ENCODE peak calls at places on chromosomes 16 and 17, in four cellular contexts. E, Q, C and P are unnamed samples.

GRCh38 chr16:11667824-11668589 is at the start of gene SNN:
- DNase-seq in E (peak), C (peak), Q (peak), P (peak)

GRCh38 chr17:40956401-40957254 is 10.1 kb downstream of the KRT39 start:
- DNase-seq in C (no peak), Q (peak), E (peak), P (no peak)

GRCh38 chr17:43766413-43767052 is 7.9 kb upstream of the SOST start:
- DNase-seq in C (peak), E (peak), Q (no peak), P (peak)

GRCh38 chr17:4448197-4448980 is 14.6 kb downstream of the SPNS3 start:
- DNase-seq in E (peak), Q (peak), C (no peak), P (no peak)

GRCh38 chr16:83574388-83574787 is 233.4 kb upstream of the HSBP1 start:
- DNase-seq in Q (peak), C (peak), E (peak), P (no peak)

GRCh38 chr17:61598014-61598413 is 7.0 kb upstream of the NACA2 start:
- DNase-seq in C (no peak), Q (no peak), E (no peak), P (no peak)

GRCh38 chr17:67500261-67500660 is 123.2 kb downstream of the PITPNC1 start:
- DNase-seq in Q (no peak), E (peak), C (no peak), P (no peak)

GRCh38 chr16:80751167-80751566 is 53.2 kb downstream of the CDYL2 start:
- DNase-seq in C (no peak), E (peak), Q (no peak), P (no peak)

GRCh38 chr16:73414636-73415035 is 366.7 kb upstream of the ZFHX3 start:
- DNase-seq in C (no peak), Q (no peak), E (no peak), P (no peak)

GRCh38 chr16:24839347-24839972 is 6.3 kb upstream of the SLC5A11 start:
- DNase-seq in C (no peak), Q (no peak), E (no peak), P (no peak)

GRCh38 chr16:89395150-89396142 is 94.9 kb downstream of the ANKRD11 start:
- DNase-seq in E (peak), Q (peak), C (no peak), P (peak)

GRCh38 chr16:3431779-3432219 is 11.5 kb downstream of the ZNF597 start:
- DNase-seq in C (no peak), Q (no peak), E (peak), P (peak)

GRCh38 chr17:44221072-44221861 is 1.8 kb upstream of the UBTF start:
- DNase-seq in Q (peak), C (peak), E (peak), P (peak)

GRCh38 chr16:50153648-50154368 is 702 bp downstream of the TENT4B start:
- DNase-seq in E (peak), Q (peak), C (no peak), P (peak)

GRCh38 chr17:27577884-27578717 is 52.9 kb upstream of the LGALS9 start:
- DNase-seq in C (no peak), Q (no peak), E (peak), P (no peak)

GRCh38 chr17:40106760-40107265 is 6.4 kb upstream of the NR1D1 start:
- DNase-seq in C (peak), Q (no peak), E (no peak), P (no peak)

GRCh38 chr16:85564277-85565051 is 48.7 kb upstream of the GSE1 start:
- DNase-seq in C (no peak), Q (peak), E (no peak), P (no peak)

GRCh38 chr16:13885700-13886099 is 34.3 kb upstream of the ERCC4 start:
- DNase-seq in E (no peak), C (no peak), Q (no peak), P (no peak)

GRCh38 chr16:2494616-2495015 is 19.1 kb upstream of the ATP6V0C start:
- DNase-seq in C (no peak), Q (no peak), E (no peak), P (no peak)

GRCh38 chr16:2512920-2513404 is 790 bp upstream of the ATP6V0C start:
- DNase-seq in C (peak), Q (no peak), E (no peak), P (no peak)

GRCh38 chr17:48001187-48001586 is 30.3 kb downstream of the CDK5RAP3 start:
- DNase-seq in E (peak), C (no peak), Q (no peak), P (no peak)

GRCh38 chr16:55248494-55248893 is 75.5 kb upstream of the IRX6 start:
- DNase-seq in Q (no peak), E (no peak), C (no peak), P (peak)

GRCh38 chr16:64408699-64409098 is 713.2 kb downstream of the CDH11 start:
- DNase-seq in C (no peak), Q (no peak), E (no peak), P (no peak)

GRCh38 chr17:77096570-77097214 is 44.1 kb upstream of the SEC14L1 start:
- DNase-seq in Q (peak), C (no peak), E (peak), P (no peak)

GRCh38 chr17:41863074-41863843 is 2.0 kb downstream of the KLHL11 start:
- DNase-seq in E (no peak), Q (no peak), C (no peak), P (no peak)

GRCh38 chr17:61403846-61404701 is 4.4 kb downstream of the TBX2 start:
- DNase-seq in Q (no peak), E (no peak), C (peak), P (no peak)

GRCh38 chr16:68473358-68474064 is 25.2 kb upstream of the SMPD3 start:
- DNase-seq in Q (no peak), E (no peak), C (no peak), P (no peak)

GRCh38 chr16:78551487-78552085 is 452.1 kb downstream of the WWOX start:
- DNase-seq in C (peak), Q (no peak), E (no peak), P (no peak)

GRCh38 chr17:1725642-1726511 is 1.4 kb downstream of the WDR81 start:
- DNase-seq in E (no peak), C (no peak), Q (no peak), P (no peak)

GRCh38 chr16:8989099-8989878 is 25.6 kb upstream of the USP7 start:
- DNase-seq in E (no peak), Q (no peak), C (no peak), P (peak)

GRCh38 chr16:68365167-68365817 is 54.5 kb downstream of the PRMT7 start:
- DNase-seq in C (no peak), Q (no peak), E (no peak), P (no peak)

GRCh38 chr16:51391798-51392511 is 240.9 kb upstream of the SALL1 start:
- DNase-seq in Q (no peak), E (no peak), C (peak), P (no peak)

GRCh38 chr17:21215935-21216334 is 2.0 kb upstream of the TMEM11 start:
- DNase-seq in C (no peak), Q (no peak), E (no peak), P (no peak)

GRCh38 chr17:75181110-75181509 is 1.6 kb downstream of the SUMO2 start:
- DNase-seq in Q (no peak), E (peak), C (no peak), P (no peak)
- H3K9ac ChIP-seq in Q (peak), E (peak), C (peak), P (peak)

GRCh38 chr17:17815062-17815406 is 21.8 kb downstream of the SREBF1 start:
- DNase-seq in E (no peak), Q (no peak), C (no peak), P (no peak)
- H3K27ac ChIP-seq in E (no peak), Q (no peak), C (no peak), P (no peak)

GRCh38 chr17:81727324-81728031 is 15.4 kb downstream of the SLC25A10 start:
- DNase-seq in C (no peak), Q (no peak), E (no peak), P (peak)

GRCh38 chr17:81734405-81735055 is 22.4 kb downstream of the SLC25A10 start:
- DNase-seq in Q (no peak), C (no peak), E (no peak), P (peak)

GRCh38 chr17:81735181-81736102 is 23.4 kb downstream of the SLC25A10 start:
- DNase-seq in Q (peak), E (peak), C (no peak), P (peak)

GRCh38 chr17:81733507-81734404 is 21.7 kb downstream of the SLC25A10 start:
- DNase-seq in E (peak), C (peak), Q (peak), P (peak)

GRCh38 chr17:81731271-81731670 is 19.2 kb downstream of the SLC25A10 start:
- DNase-seq in E (peak), Q (no peak), C (no peak), P (no peak)
- H3K9ac ChIP-seq in E (no peak), Q (no peak), C (no peak), P (no peak)

GRCh38 chr16:66873685-66874055 is 6.6 kb upstream of the PDP2 start:
- DNase-seq in E (no peak), C (no peak), Q (no peak), P (peak)
- H3K27ac ChIP-seq in E (no peak), C (no peak), Q (no peak), P (peak)

GRCh38 chr16:71852146-71852545 is 6.4 kb downstream of the ATXN1L start:
- DNase-seq in E (no peak), C (no peak), Q (no peak), P (no peak)
- H3K9ac ChIP-seq in E (no peak), C (no peak), Q (no peak), P (no peak)

GRCh38 chr16:29898786-29899515 is 399 bp downstream of the SEZ6L2 start:
- DNase-seq in E (peak), C (peak), Q (no peak), P (peak)

GRCh38 chr16:29900102-29900887 is at the start of gene ASPHD1:
- DNase-seq in C (peak), E (peak), Q (peak), P (peak)

GRCh38 chr16:29899516-29900101 is at the start of gene SEZ6L2:
- DNase-seq in E (peak), C (peak), Q (peak), P (peak)

GRCh38 chr16:29901607-29901945 is 1.3 kb downstream of the ASPHD1 start:
- DNase-seq in C (no peak), E (no peak), Q (no peak), P (no peak)

DNA sequence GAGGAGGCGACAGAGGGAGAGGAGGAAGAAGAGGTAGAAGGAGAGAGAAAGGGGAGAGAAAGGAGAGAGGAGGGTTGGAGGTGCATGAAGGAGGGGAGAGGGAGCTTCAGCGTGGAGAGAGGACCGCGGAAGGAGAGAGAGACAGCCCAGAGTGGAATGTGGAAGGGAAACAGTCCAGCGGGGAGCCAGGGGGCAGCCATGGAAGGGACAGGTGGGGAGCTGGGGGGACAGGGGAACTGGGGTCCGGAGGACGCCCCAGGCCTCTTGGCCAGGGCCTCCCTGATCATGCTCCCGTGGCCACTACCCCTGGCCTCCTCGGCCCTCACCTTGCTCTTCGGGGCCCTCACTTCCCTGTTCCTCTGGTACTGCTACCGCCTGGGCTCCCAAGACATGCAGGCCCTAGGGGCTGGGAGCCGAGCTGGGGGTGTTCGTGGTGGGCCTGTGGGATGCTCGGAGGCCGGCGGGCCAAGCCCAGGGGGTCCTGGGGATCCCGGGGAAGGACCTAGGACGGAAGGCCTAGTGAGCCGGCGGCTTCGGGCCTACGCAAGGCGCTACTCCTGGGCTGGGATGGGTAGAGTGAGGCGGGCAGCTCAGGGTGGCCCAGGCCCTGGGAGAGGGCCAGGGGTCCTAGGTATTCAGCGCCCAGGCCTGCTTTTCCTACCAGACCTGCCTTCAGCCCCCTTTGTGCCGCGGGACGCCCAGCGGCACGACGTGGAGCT is 759 bp downstream of the ASPHD1 start:
- DNase-seq in E (peak), C (no peak), Q (no peak), P (no peak)
- H3K27ac ChIP-seq in E (peak), C (no peak), Q (no peak), P (no peak)